ENCODE peak calls at places on chromosomes 16 and 17, in seven cellular contexts. M is GM20000; T is upper lobe of left lung; D is CD8-positive, alpha-beta memory T cell; P is SK-MEL-5; S is stimulated activated CD4-positive, alpha-beta T cell treated with anti-CD3 and anti-CD28 coated beads, Interleukin-1b, Interleukin-23, amount 100 ng/mL, for 1 hour; F is T-helper 17 cell. J is an unnamed sample.
A peak's percentile ranks its signal among the peaks of the same experiment; 100 is the strongest.

GRCh38 chr16:72475688-72476087 is 303.7 kb upstream of the PMFBP1 start:
- DNase-seq in M (no peak), T (no peak), D (no peak), P (no peak), S (no peak), F (no peak), J (no peak)

GRCh38 chr17:42422958-42423712 is at the start of gene CAVIN1:
- DNase-seq in M (peak; percentile 72), T (peak; percentile 97), D (no peak), P (peak; percentile 75), S (no peak), F (no peak), J (peak; percentile 20)

GRCh38 chr17:21395764-21396163 is 19.6 kb downstream of the KCNJ12 start:
- DNase-seq in M (no peak), T (peak; percentile 30), D (no peak), P (no peak), S (no peak), F (no peak), J (no peak)

GRCh38 chr17:76909971-76910760 is 42.0 kb downstream of the MGAT5B start:
- DNase-seq in M (peak; percentile 65), T (no peak), D (no peak), P (no peak), S (no peak), F (no peak), J (peak; percentile 8)

GRCh38 chr17:53950207-53950857 is 127.6 kb downstream of the KIF2B start:
- DNase-seq in M (no peak), T (no peak), D (no peak), P (peak; percentile 49), S (no peak), F (no peak), J (no peak)

GRCh38 chr17:35716897-35717839 is 14.3 kb upstream of the RASL10B start:
- DNase-seq in M (no peak), T (no peak), D (no peak), P (no peak), S (no peak), F (no peak), J (no peak)

GRCh38 chr17:80187493-80187892 is 17.7 kb downstream of the CARD14 start:
- DNase-seq in M (no peak), T (peak; percentile 87), D (no peak), P (no peak), S (no peak), F (no peak), J (no peak)

GRCh38 chr17:55818451-55819375 is 67.9 kb downstream of the PCTP start:
- DNase-seq in M (no peak), T (no peak), D (no peak), P (no peak), S (no peak), F (no peak), J (no peak)

GRCh38 chr17:13885953-13886889 is 183.1 kb upstream of the COX10 start:
- DNase-seq in M (no peak), T (no peak), D (no peak), P (no peak), S (no peak), F (no peak), J (no peak)

GRCh38 chr16:12362482-12363458 is 386.2 kb downstream of the SNX29 start:
- DNase-seq in M (no peak), T (no peak), D (no peak), P (peak; percentile 19), S (no peak), F (no peak), J (no peak)

GRCh38 chr17:16972346-16972745 is 428 bp upstream of the TNFRSF13B start:
- DNase-seq in M (no peak), T (no peak), D (no peak), P (no peak), S (no peak), F (no peak), J (no peak)

GRCh38 chr17:66087073-66087472 is 104.9 kb downstream of the CEP112 start:
- DNase-seq in M (no peak), T (no peak), D (no peak), P (no peak), S (no peak), F (no peak), J (no peak)

GRCh38 chr17:66412857-66413563 is 110.6 kb downstream of the PRKCA start:
- DNase-seq in M (no peak), T (no peak), D (no peak), P (no peak), S (no peak), F (no peak), J (no peak)

GRCh38 chr16:57096793-57097192 is 4.4 kb downstream of the CPNE2 start:
- DNase-seq in M (no peak), T (no peak), D (no peak), P (no peak), S (no peak), F (no peak), J (no peak)

GRCh38 chr16:7835032-7835431 is 502.4 kb downstream of the RBFOX1 start:
- DNase-seq in M (no peak), T (no peak), D (no peak), P (no peak), S (no peak), F (no peak), J (no peak)